ENCODE peak calls at places on chromosome 17, in ten cellular contexts. U, Q, D, P, Y, G, O, J, N and M are unnamed samples.

GRCh38 chr17:59328534-59329095 is 2.8 kb upstream of the YPEL2 start:
- DNase-seq in Q (no peak), Y (no peak), D (no peak), O (no peak), P (no peak), G (no peak), N (no peak), U (no peak), J (no peak), M (no peak)

GRCh38 chr17:81511800-81512559 is 619 bp downstream of the ACTG1 start:
- DNase-seq in O (no peak), Y (no peak), N (no peak), J (no peak), Q (peak; percentile 50), G (peak; percentile 27), P (no peak), D (no peak), U (peak; percentile 29), M (no peak)

GRCh38 chr17:79186406-79186805 is 111.8 kb downstream of the ENGASE start:
- DNase-seq in N (no peak), Q (no peak), D (no peak), G (no peak), U (no peak), J (no peak), O (no peak), Y (no peak), P (no peak), M (no peak)

GRCh38 chr17:64148017-64148631 is 18.2 kb upstream of the ERN1 start:
- DNase-seq in U (peak; percentile 58), O (peak; percentile 37), N (no peak), Y (no peak), Q (peak; percentile 45), J (no peak), D (peak; percentile 45), G (peak; percentile 63), P (no peak), M (no peak)

GRCh38 chr17:40106760-40107265 is 6.4 kb upstream of the NR1D1 start:
- DNase-seq in N (no peak), O (no peak), U (peak; percentile 61), G (no peak), Q (no peak), J (no peak), P (no peak), Y (no peak), D (no peak), M (peak; percentile 71)

GRCh38 chr17:17127730-17128291 is 78.3 kb downstream of the PLD6 start:
- DNase-seq in P (no peak), Q (no peak), G (no peak), U (no peak), D (no peak), J (no peak), O (no peak), N (no peak), Y (no peak), M (no peak)

GRCh38 chr17:80198144-80198661 is 21.9 kb downstream of the SGSH start:
- DNase-seq in N (no peak), P (no peak), Y (no peak), U (peak; percentile 17), G (no peak), D (no peak), J (no peak), Q (no peak), O (no peak), M (no peak)

GRCh38 chr17:72719582-72720493 is 372.6 kb downstream of the SLC39A11 start:
- DNase-seq in O (no peak), Y (no peak), Q (no peak), D (peak; percentile 93), P (no peak), U (peak; percentile 46), N (peak; percentile 24), J (no peak), G (no peak), M (no peak)

GRCh38 chr17:64103751-64104364 is 26.1 kb downstream of the ERN1 start:
- DNase-seq in J (peak; percentile 62), D (peak; percentile 68), G (no peak), Q (no peak), U (peak; percentile 53), P (no peak), N (no peak), Y (no peak), O (peak; percentile 79), M (no peak)

GRCh38 chr17:30251931-30252330 is 16.4 kb upstream of the SLC6A4 start:
- DNase-seq in Y (no peak), D (no peak), P (no peak), U (peak; percentile 29), G (no peak), O (no peak), Q (no peak), J (no peak), N (no peak), M (no peak)

GRCh38 chr17:32876414-32877163 is at the start of gene MYO1D:
- DNase-seq in N (peak; percentile 88), Q (peak; percentile 55), Y (no peak), D (no peak), O (peak; percentile 67), P (peak; percentile 55), U (no peak), J (peak; percentile 46), G (peak; percentile 6), M (peak; percentile 28)

GRCh38 chr17:12789075-12789975 is at the start of gene ARHGAP44:
- DNase-seq in J (peak; percentile 46), Q (peak; percentile 18), Y (no peak), O (peak; percentile 66), P (peak; percentile 48), U (peak; percentile 75), N (peak; percentile 73), D (peak; percentile 65), G (peak; percentile 54), M (peak; percentile 85)

GRCh38 chr17:83185023-83186002 is 105.9 kb downstream of the METRNL start:
- DNase-seq in Y (no peak), O (no peak), D (no peak), Q (no peak), N (no peak), P (no peak), J (no peak), U (no peak), G (no peak), M (no peak)

GRCh38 chr17:4258867-4259266 is 4.9 kb downstream of the ANKFY1 start:
- DNase-seq in G (no peak), N (no peak), U (no peak), D (no peak), Q (no peak), P (no peak), J (no peak), Y (no peak), O (no peak), M (no peak)

GRCh38 chr17:4266550-4266949 is 2.8 kb upstream of the ANKFY1 start:
- DNase-seq in U (no peak), Q (no peak), O (no peak), J (no peak), Y (no peak), D (no peak), G (no peak), N (no peak), P (no peak), M (no peak)

GRCh38 chr17:4261452-4261851 is 2.3 kb downstream of the ANKFY1 start:
- DNase-seq in Q (no peak), G (no peak), N (no peak), D (no peak), O (no peak), Y (no peak), P (no peak), U (no peak), J (no peak), M (no peak)

GRCh38 chr17:4267402-4267801 is 3.6 kb upstream of the ANKFY1 start:
- DNase-seq in Y (no peak), Q (no peak), U (no peak), P (no peak), J (no peak), O (no peak), N (no peak), G (no peak), D (no peak), M (no peak)

DNA sequence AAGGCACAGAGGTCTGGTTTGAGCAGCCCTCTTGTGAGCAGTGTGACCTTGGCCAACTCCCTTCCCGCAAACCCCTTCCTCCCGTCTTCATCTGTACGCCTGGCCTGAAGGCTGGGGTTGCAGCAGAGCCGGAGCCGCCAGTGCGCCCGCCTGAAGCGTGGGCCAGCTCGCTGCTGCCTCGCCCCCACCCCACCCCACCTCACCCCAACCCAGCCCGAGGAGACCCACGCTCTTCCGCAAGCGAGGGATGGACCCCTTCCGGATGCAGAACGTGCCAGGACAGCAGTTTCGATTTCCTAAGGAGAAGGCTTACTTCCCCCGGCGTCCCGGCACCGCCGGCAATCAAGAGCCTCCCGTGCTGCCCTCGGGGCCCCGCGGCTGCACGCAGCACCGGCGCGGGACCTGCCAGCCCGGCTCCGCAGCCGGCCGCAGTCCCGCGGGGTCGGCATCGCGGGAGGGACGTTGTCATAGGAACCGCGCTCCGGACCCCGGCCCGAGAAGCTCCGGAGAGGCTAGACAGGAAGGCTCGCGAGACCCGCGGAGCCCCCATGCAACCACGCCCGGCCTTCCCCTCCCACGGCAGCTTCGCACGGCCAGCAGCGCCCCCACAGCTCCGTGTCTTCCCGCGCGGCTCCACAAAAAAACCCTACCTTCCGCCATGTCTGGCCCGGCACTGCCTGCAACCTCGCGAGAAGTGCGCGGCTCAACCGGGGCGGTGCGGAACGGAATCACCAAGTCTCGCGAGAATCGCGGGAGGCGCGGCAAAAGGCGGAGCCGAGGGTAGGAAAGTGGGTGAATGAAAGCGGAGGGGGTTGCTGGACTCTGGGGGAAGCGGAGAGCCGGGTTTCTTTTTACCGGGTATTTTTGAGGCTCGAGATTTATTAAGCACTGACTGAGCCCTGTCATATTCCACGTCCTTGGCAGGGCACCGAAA is at the start of gene ANKFY1:
- DNase-seq in U (peak; percentile 95), G (peak; percentile 91), P (peak; percentile 98), J (peak; percentile 82), O (peak; percentile 97), D (peak; percentile 88), Q (peak; percentile 95), N (peak; percentile 97), Y (peak; percentile 85), M (peak; percentile 91)
- TF ChIP-seq CTCF in U (no peak), G (no peak), P (no peak), J (no peak), O (no peak), D (no peak), Q (no peak), N (no peak), Y (peak; percentile 9), M (peak; percentile 40)

GRCh38 chr17:2215616-2216364 is 87.8 kb downstream of the SMG6 start:
- DNase-seq in O (peak; percentile 93), G (peak; percentile 21), N (peak; percentile 72), Q (peak; percentile 47), D (peak; percentile 99), J (no peak), P (no peak), U (peak; percentile 97), Y (peak; percentile 85), M (peak; percentile 54)
- TF ChIP-seq CTCF in O (no peak), G (no peak), N (no peak), Q (no peak), D (no peak), J (no peak), P (no peak), U (no peak), Y (no peak), M (no peak)

GRCh38 chr17:28598799-28599310 is at the start of gene SPAG5:
- DNase-seq in G (peak; percentile 87), D (peak; percentile 89), Y (peak; percentile 60), J (peak; percentile 81), Q (peak; percentile 92), O (peak; percentile 96), U (peak; percentile 93), P (peak; percentile 98), N (peak; percentile 96), M (peak; percentile 90)
- TF ChIP-seq CTCF in G (no peak), D (no peak), Y (no peak), J (no peak), Q (no peak), O (no peak), U (no peak), P (no peak), N (no peak), M (no peak)

GRCh38 chr17:66021757-66022156 is 170.2 kb downstream of the CEP112 start:
- DNase-seq in N (no peak), U (no peak), Q (no peak), D (no peak), P (no peak), Y (no peak), J (no peak), O (peak; percentile 5), G (no peak), M (no peak)
- TF ChIP-seq CTCF in N (no peak), U (no peak), Q (no peak), D (no peak), P (no peak), Y (no peak), J (no peak), O (no peak), G (peak; percentile 47), M (no peak)